ENCODE peak calls at places on chromosomes 13 and 19, in nine cellular contexts. R is neural progenitor cell; U is naive thymus-derived CD8-positive, alpha-beta T cell; P is activated naive CD4-positive, alpha-beta T cell treated with anti-CD3 and anti-CD28 coated beads for 36 hours; E is HT1080; L is M059J; Q is neural crest cell; Y is ecto neural progenitor cell; F is T-helper 9 cell. O is an unnamed sample.

GRCh38 chr13:113116206-113116800 is 6.3 kb upstream of the F10 start:
- DNase-seq in R (no peak), U (no peak), P (no peak), E (no peak), L (no peak), Q (no peak), Y (no peak), F (no peak), O (no peak)

GRCh38 chr13:29454931-29455481 is 140.5 kb downstream of the SLC7A1 start:
- DNase-seq in R (peak), U (no peak), P (peak), E (peak), L (peak), Q (no peak), Y (peak), F (no peak), O (no peak)

GRCh38 chr19:48646192-48646911 is 365 bp upstream of the CA11 start:
- DNase-seq in R (peak), U (peak), P (peak), E (peak), L (peak), Q (peak), Y (peak), F (peak), O (no peak)

GRCh38 chr13:109419896-109420295 is 366.5 kb downstream of the IRS2 start:
- DNase-seq in R (no peak), U (no peak), P (no peak), E (no peak), L (no peak), Q (no peak), Y (no peak), F (no peak), O (no peak)

GRCh38 chr13:59633290-59633689 is 530.4 kb downstream of the DIAPH3 start:
- DNase-seq in R (no peak), U (no peak), P (no peak), E (peak), L (no peak), Q (no peak), Y (no peak), F (no peak), O (no peak)

GRCh38 chr19:49425922-49426592 is 869 bp downstream of the GFY start:
- DNase-seq in R (peak), U (no peak), P (peak), E (no peak), L (no peak), Q (no peak), Y (peak), F (no peak), O (no peak)

GRCh38 chr13:30796132-30796832 is 60.9 kb downstream of the ALOX5AP start:
- DNase-seq in R (no peak), U (no peak), P (no peak), E (peak), L (peak), Q (no peak), Y (no peak), F (no peak), O (no peak)

GRCh38 chr19:31154021-31154420 is 195.2 kb downstream of the TSHZ3 start:
- DNase-seq in R (no peak), U (no peak), P (no peak), E (peak), L (peak), Q (no peak), Y (no peak), F (no peak), O (no peak)

GRCh38 chr19:18029617-18030338 is 21.8 kb downstream of the ARRDC2 start:
- DNase-seq in R (no peak), U (no peak), P (no peak), E (no peak), L (peak), Q (no peak), Y (no peak), F (no peak), O (no peak)

GRCh38 chr13:72875233-72875632 is 93.3 kb downstream of the PIBF1 start:
- DNase-seq in R (no peak), U (no peak), P (no peak), E (peak), L (peak), Q (no peak), Y (no peak), F (no peak), O (no peak)

GRCh38 chr13:100336795-100337516 is 248.1 kb downstream of the PCCA start:
- DNase-seq in R (no peak), U (no peak), P (no peak), E (no peak), L (no peak), Q (no peak), Y (no peak), F (no peak), O (no peak)

GRCh38 chr19:35556025-35556590 is 7.3 kb downstream of the ATP4A start:
- DNase-seq in R (no peak), U (no peak), P (no peak), E (no peak), L (no peak), Q (no peak), Y (no peak), F (no peak), O (no peak)

GRCh38 chr13:47546265-47546962 is 454.7 kb downstream of the SUCLA2 start:
- DNase-seq in R (no peak), U (no peak), P (no peak), E (no peak), L (no peak), Q (no peak), Y (no peak), F (no peak), O (no peak)

GRCh38 chr19:40687525-40688016 is 2.9 kb downstream of the NUMBL start:
- DNase-seq in R (no peak), U (no peak), P (no peak), E (no peak), L (no peak), Q (no peak), Y (no peak), F (no peak), O (no peak)

GRCh38 chr13:26022538-26023292 is 29.1 kb downstream of the SHISA2 start:
- DNase-seq in R (no peak), U (no peak), P (no peak), E (peak), L (peak), Q (peak), Y (no peak), F (no peak), O (no peak)

GRCh38 chr19:41951686-41952172 is 7.4 kb downstream of the RABAC1 start:
- DNase-seq in R (peak), U (peak), P (peak), E (peak), L (peak), Q (peak), Y (peak), F (peak), O (no peak)

GRCh38 chr19:10602330-10603083 is 15.4 kb upstream of the AP1M2 start:
- DNase-seq in R (peak), U (peak), P (peak), E (no peak), L (peak), Q (peak), Y (peak), F (peak), O (no peak)

GRCh38 chr13:22194106-22194810 is 523.4 kb downstream of the FGF9 start:
- DNase-seq in R (no peak), U (no peak), P (no peak), E (no peak), L (no peak), Q (no peak), Y (no peak), F (no peak), O (no peak)

GRCh38 chr13:113978741-113979481 is 5.0 kb upstream of the C13orf46 start:
- DNase-seq in R (no peak), U (no peak), P (no peak), E (no peak), L (no peak), Q (no peak), Y (no peak), F (no peak), O (no peak)

GRCh38 chr19:7905859-7906258 is 2.2 kb downstream of the MAP2K7 start:
- DNase-seq in R (no peak), U (no peak), P (no peak), E (no peak), L (no peak), Q (no peak), Y (no peak), F (no peak), O (no peak)

GRCh38 chr19:5718032-5718578 is 1.8 kb downstream of the LONP1 start:
- DNase-seq in R (no peak), U (no peak), P (peak), E (peak), L (peak), Q (no peak), Y (no peak), F (no peak), O (no peak)